ENCODE peak calls at places on chromosome 11, in ten cellular contexts. One of them, this sample, is unnamed.

GRCh38 chr11:68828155-68828931 is 13.4 kb downstream of the CPT1A start:
- DNase-seq in HT-29: no peak
- DNase-seq in bronchial epithelial cell: no peak
- DNase-seq in heart right ventricle: no peak
- DNase-seq in CD4-positive, alpha-beta T cell: no peak
- DNase-seq in EH: no peak
- DNase-seq in H9: no peak
- DNase-seq in lower lobe of right lung: peak; percentile 76
- DNase-seq in mesenchymal stem cell: no peak
- DNase-seq in stimulated activated CD4-positive, alpha-beta T cell treated with anti-CD3 and anti-CD28 coated beads, Interleukin-15, amount 100 ng/mL, for 1 hour: no peak
- DNase-seq in this sample: no peak

GRCh38 chr11:129905402-129905801 is 10.0 kb upstream of the NFRKB start:
- DNase-seq in mesenchymal stem cell: no peak
- DNase-seq in bronchial epithelial cell: no peak
- DNase-seq in EH: no peak
- DNase-seq in H9: no peak
- DNase-seq in stimulated activated CD4-positive, alpha-beta T cell treated with anti-CD3 and anti-CD28 coated beads, Interleukin-15, amount 100 ng/mL, for 1 hour: no peak
- DNase-seq in HT-29: no peak
- DNase-seq in CD4-positive, alpha-beta T cell: no peak
- DNase-seq in heart right ventricle: no peak
- DNase-seq in lower lobe of right lung: no peak
- DNase-seq in this sample: no peak

GRCh38 chr11:17298302-17298701 is 21.8 kb downstream of the NUCB2 start:
- DNase-seq in H9: no peak
- DNase-seq in EH: no peak
- DNase-seq in HT-29: no peak
- DNase-seq in heart right ventricle: no peak
- DNase-seq in bronchial epithelial cell: no peak
- DNase-seq in stimulated activated CD4-positive, alpha-beta T cell treated with anti-CD3 and anti-CD28 coated beads, Interleukin-15, amount 100 ng/mL, for 1 hour: peak; percentile 9
- DNase-seq in lower lobe of right lung: no peak
- DNase-seq in mesenchymal stem cell: no peak
- DNase-seq in CD4-positive, alpha-beta T cell: no peak
- DNase-seq in this sample: no peak

GRCh38 chr11:124739479-124740276 is at the start of gene NRGN:
- DNase-seq in heart right ventricle: peak; percentile 93
- DNase-seq in HT-29: peak; percentile 94
- DNase-seq in stimulated activated CD4-positive, alpha-beta T cell treated with anti-CD3 and anti-CD28 coated beads, Interleukin-15, amount 100 ng/mL, for 1 hour: peak; percentile 72
- DNase-seq in lower lobe of right lung: peak; percentile 94
- DNase-seq in mesenchymal stem cell: peak; percentile 87
- DNase-seq in EH: peak; percentile 87
- DNase-seq in bronchial epithelial cell: peak; percentile 74
- DNase-seq in CD4-positive, alpha-beta T cell: peak; percentile 80
- DNase-seq in H9: peak; percentile 94
- DNase-seq in this sample: peak; percentile 78

GRCh38 chr11:125470355-125470754 is 25.7 kb downstream of the FEZ1 start:
- DNase-seq in CD4-positive, alpha-beta T cell: no peak
- DNase-seq in EH: no peak
- DNase-seq in lower lobe of right lung: no peak
- DNase-seq in HT-29: no peak
- DNase-seq in stimulated activated CD4-positive, alpha-beta T cell treated with anti-CD3 and anti-CD28 coated beads, Interleukin-15, amount 100 ng/mL, for 1 hour: no peak
- DNase-seq in bronchial epithelial cell: no peak
- DNase-seq in heart right ventricle: no peak
- DNase-seq in mesenchymal stem cell: no peak
- DNase-seq in H9: no peak
- DNase-seq in this sample: no peak

GRCh38 chr11:65316979-65317786 is 2.5 kb downstream of the CDC42EP2 start:
- DNase-seq in bronchial epithelial cell: peak; percentile 80
- DNase-seq in H9: peak; percentile 81
- DNase-seq in HT-29: peak; percentile 85
- DNase-seq in heart right ventricle: peak; percentile 91
- DNase-seq in EH: peak; percentile 73
- DNase-seq in lower lobe of right lung: peak; percentile 71
- DNase-seq in CD4-positive, alpha-beta T cell: no peak
- DNase-seq in stimulated activated CD4-positive, alpha-beta T cell treated with anti-CD3 and anti-CD28 coated beads, Interleukin-15, amount 100 ng/mL, for 1 hour: no peak
- DNase-seq in mesenchymal stem cell: peak; percentile 62
- DNase-seq in this sample: no peak

GRCh38 chr11:12826441-12826840 is 152.2 kb downstream of the TEAD1 start:
- DNase-seq in lower lobe of right lung: no peak
- DNase-seq in heart right ventricle: no peak
- DNase-seq in bronchial epithelial cell: no peak
- DNase-seq in CD4-positive, alpha-beta T cell: no peak
- DNase-seq in EH: no peak
- DNase-seq in stimulated activated CD4-positive, alpha-beta T cell treated with anti-CD3 and anti-CD28 coated beads, Interleukin-15, amount 100 ng/mL, for 1 hour: no peak
- DNase-seq in mesenchymal stem cell: no peak
- DNase-seq in H9: no peak
- DNase-seq in HT-29: no peak
- DNase-seq in this sample: no peak

GRCh38 chr11:121282886-121283502 is 9.6 kb upstream of the SC5D start:
- DNase-seq in stimulated activated CD4-positive, alpha-beta T cell treated with anti-CD3 and anti-CD28 coated beads, Interleukin-15, amount 100 ng/mL, for 1 hour: no peak
- DNase-seq in heart right ventricle: no peak
- DNase-seq in HT-29: no peak
- DNase-seq in bronchial epithelial cell: no peak
- DNase-seq in EH: no peak
- DNase-seq in H9: no peak
- DNase-seq in mesenchymal stem cell: no peak
- DNase-seq in lower lobe of right lung: no peak
- DNase-seq in CD4-positive, alpha-beta T cell: no peak
- DNase-seq in this sample: no peak

GRCh38 chr11:112050721-112051120 is 23.1 kb downstream of the PIH1D2 start:
- DNase-seq in CD4-positive, alpha-beta T cell: no peak
- DNase-seq in stimulated activated CD4-positive, alpha-beta T cell treated with anti-CD3 and anti-CD28 coated beads, Interleukin-15, amount 100 ng/mL, for 1 hour: no peak
- DNase-seq in mesenchymal stem cell: no peak
- DNase-seq in HT-29: no peak
- DNase-seq in lower lobe of right lung: no peak
- DNase-seq in EH: no peak
- DNase-seq in H9: no peak
- DNase-seq in heart right ventricle: no peak
- DNase-seq in bronchial epithelial cell: no peak
- DNase-seq in this sample: no peak

GRCh38 chr11:8192016-8192895 is 23.4 kb upstream of the RIC3 start:
- DNase-seq in H9: peak; percentile 87
- DNase-seq in EH: peak; percentile 69
- DNase-seq in bronchial epithelial cell: peak; percentile 59
- DNase-seq in CD4-positive, alpha-beta T cell: peak; percentile 23
- DNase-seq in lower lobe of right lung: peak; percentile 61
- DNase-seq in mesenchymal stem cell: peak; percentile 64
- DNase-seq in heart right ventricle: peak; percentile 63
- DNase-seq in stimulated activated CD4-positive, alpha-beta T cell treated with anti-CD3 and anti-CD28 coated beads, Interleukin-15, amount 100 ng/mL, for 1 hour: no peak
- DNase-seq in HT-29: peak; percentile 78
- DNase-seq in this sample: no peak

GRCh38 chr11:43962383-43962969 is 20.0 kb downstream of the C11orf96 start:
- DNase-seq in HT-29: no peak
- DNase-seq in EH: peak; percentile 58
- DNase-seq in bronchial epithelial cell: no peak
- DNase-seq in stimulated activated CD4-positive, alpha-beta T cell treated with anti-CD3 and anti-CD28 coated beads, Interleukin-15, amount 100 ng/mL, for 1 hour: no peak
- DNase-seq in lower lobe of right lung: no peak
- DNase-seq in CD4-positive, alpha-beta T cell: no peak
- DNase-seq in heart right ventricle: no peak
- DNase-seq in mesenchymal stem cell: peak; percentile 41
- DNase-seq in H9: no peak
- DNase-seq in this sample: no peak

GRCh38 chr11:129455756-129456436 is 80.2 kb downstream of the BARX2 start:
- DNase-seq in lower lobe of right lung: no peak
- DNase-seq in stimulated activated CD4-positive, alpha-beta T cell treated with anti-CD3 and anti-CD28 coated beads, Interleukin-15, amount 100 ng/mL, for 1 hour: no peak
- DNase-seq in H9: no peak
- DNase-seq in bronchial epithelial cell: peak; percentile 32
- DNase-seq in EH: no peak
- DNase-seq in heart right ventricle: no peak
- DNase-seq in CD4-positive, alpha-beta T cell: no peak
- DNase-seq in mesenchymal stem cell: no peak
- DNase-seq in HT-29: no peak
- DNase-seq in this sample: no peak

GRCh38 chr11:43789700-43790443 is 90.8 kb upstream of the ALKBH3 start:
- DNase-seq in stimulated activated CD4-positive, alpha-beta T cell treated with anti-CD3 and anti-CD28 coated beads, Interleukin-15, amount 100 ng/mL, for 1 hour: no peak
- DNase-seq in bronchial epithelial cell: peak; percentile 87
- DNase-seq in CD4-positive, alpha-beta T cell: no peak
- DNase-seq in EH: peak; percentile 80
- DNase-seq in H9: no peak
- DNase-seq in lower lobe of right lung: no peak
- DNase-seq in HT-29: no peak
- DNase-seq in mesenchymal stem cell: peak; percentile 51
- DNase-seq in heart right ventricle: no peak
- DNase-seq in this sample: no peak